ENCODE peak calls at places on chromosomes 6 and 20, in four cellular contexts. R is A549; P is thoracic aorta; N is CD8-positive, alpha-beta memory T cell. F is an unnamed sample.

GRCh38 chr20:3677733-3678132 is 4.1 kb downstream of the ADAM33 start:
- DNase-seq in R (no peak), P (no peak), N (no peak), F (peak; percentile 41)

GRCh38 chr6:34519971-34520644 is 36.0 kb downstream of the SPDEF start:
- DNase-seq in R (no peak), P (no peak), N (no peak), F (peak; percentile 2)

GRCh38 chr6:128491643-128492206 is 28.7 kb downstream of the PTPRK start:
- DNase-seq in R (no peak), P (no peak), N (no peak), F (no peak)

GRCh38 chr6:136873733-136874132 is 48.4 kb upstream of the SLC35D3 start:
- DNase-seq in R (no peak), P (no peak), N (no peak), F (no peak)

GRCh38 chr6:91291071-91291470 is 704.2 kb upstream of the MAP3K7 start:
- DNase-seq in R (no peak), P (no peak), N (no peak), F (no peak)

GRCh38 chr6:2412731-2413130 is 167.3 kb upstream of the GMDS start:
- DNase-seq in R (no peak), P (no peak), N (no peak), F (no peak)

GRCh38 chr6:158219229-158219628 is 51.1 kb downstream of the GTF2H5 start:
- DNase-seq in R (no peak), P (no peak), N (no peak), F (no peak)

GRCh38 chr20:57388953-57389694 is 2.1 kb upstream of the RBM38 start:
- DNase-seq in R (no peak), P (no peak), N (peak; percentile 48), F (peak; percentile 86)

GRCh38 chr20:62656205-62656918 is 14.1 kb downstream of the SLCO4A1 start:
- DNase-seq in R (no peak), P (no peak), N (no peak), F (no peak)

GRCh38 chr20:59006167-59006863 is 739 bp downstream of the CTSZ start:
- DNase-seq in R (no peak), P (no peak), N (no peak), F (no peak)

GRCh38 chr6:52356017-52356416 is 5.9 kb upstream of the PAQR8 start:
- DNase-seq in R (no peak), P (no peak), N (no peak), F (no peak)

GRCh38 chr20:53343433-53343832 is 250.2 kb downstream of the ZNF217 start:
- DNase-seq in R (no peak), P (no peak), N (no peak), F (no peak)

GRCh38 chr6:96809119-96809518 is 28.2 kb downstream of the GPR63 start:
- DNase-seq in R (no peak), P (no peak), N (no peak), F (no peak)

GRCh38 chr6:30743099-30744053 is 889 bp upstream of the FLOT1 start:
- DNase-seq in R (no peak), P (no peak), N (peak; percentile 27), F (no peak)

GRCh38 chr6:26322645-26323482 is 42.1 kb upstream of the BTN3A2 start:
- DNase-seq in R (no peak), P (no peak), N (peak; percentile 38), F (no peak)

GRCh38 chr6:31901415-31901952 is 402 bp downstream of the ZBTB12 start:
- DNase-seq in R (peak; percentile 31), P (no peak), N (peak; percentile 55), F (peak; percentile 69)

GRCh38 chr6:48626421-48626820 is 515.4 kb upstream of the PTCHD4 start:
- DNase-seq in R (no peak), P (no peak), N (no peak), F (no peak)

GRCh38 chr6:6243846-6244245 is 76.6 kb downstream of the F13A1 start:
- DNase-seq in R (no peak), P (no peak), N (no peak), F (no peak)

GRCh38 chr6:143233563-143234285 is 173.0 kb downstream of the AIG1 start:
- DNase-seq in R (no peak), P (no peak), N (no peak), F (no peak)

GRCh38 chr20:25158043-25158442 is 37.5 kb upstream of the ENTPD6 start:
- DNase-seq in R (no peak), P (no peak), N (no peak), F (no peak)

GRCh38 chr20:62931464-62931863 is 5.2 kb upstream of the DIDO1 start:
- DNase-seq in R (no peak), P (no peak), N (no peak), F (no peak)

GRCh38 chr20:63969851-63970713 is at the start of gene ZNF512B:
- DNase-seq in R (peak; percentile 67), P (no peak), N (peak; percentile 48), F (peak; percentile 73)

GRCh38 chr20:37651932-37652331 is 41.9 kb upstream of the CTNNBL1 start:
- DNase-seq in R (peak; percentile 18), P (no peak), N (no peak), F (peak; percentile 29)

GRCh38 chr6:52995913-52996685 is 1.0 kb upstream of the GSTA4 start:
- DNase-seq in R (peak; percentile 13), P (no peak), N (peak; percentile 6), F (peak; percentile 34)

GRCh38 chr6:15608406-15608805 is 54.4 kb downstream of the DTNBP1 start:
- DNase-seq in R (peak; percentile 68), P (no peak), N (no peak), F (no peak)

GRCh38 chr6:135321012-135321621 is 140.0 kb downstream of the MYB start:
- DNase-seq in R (no peak), P (no peak), N (no peak), F (no peak)

DNA sequence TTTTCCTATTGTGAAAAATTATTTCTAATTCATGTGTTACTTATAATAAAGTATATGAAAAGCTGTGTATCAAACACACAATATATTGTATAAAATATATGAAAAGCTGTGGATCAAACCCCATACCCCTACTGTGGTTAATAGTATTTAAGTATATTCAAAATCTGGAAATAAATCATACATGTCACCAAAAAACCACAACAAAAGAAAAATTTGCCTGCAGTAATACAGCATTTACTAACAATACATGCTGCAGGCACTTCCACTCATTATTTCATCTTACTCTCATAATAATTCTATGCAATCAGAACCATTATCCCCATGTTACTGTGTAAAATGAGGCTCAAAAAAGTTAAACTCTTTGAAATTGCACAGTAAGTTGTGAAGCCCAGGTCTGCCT is 61.9 kb downstream of the FAM217A start:
- DNase-seq in R (no peak), P (no peak), N (no peak), F (no peak)
- H3K4me3 ChIP-seq in R (peak overlapping the region; percentile 70), P (peak overlapping the region; percentile 84), N (peak overlapping the region; percentile 74), F (peak overlapping the region; percentile 80)

DNA sequence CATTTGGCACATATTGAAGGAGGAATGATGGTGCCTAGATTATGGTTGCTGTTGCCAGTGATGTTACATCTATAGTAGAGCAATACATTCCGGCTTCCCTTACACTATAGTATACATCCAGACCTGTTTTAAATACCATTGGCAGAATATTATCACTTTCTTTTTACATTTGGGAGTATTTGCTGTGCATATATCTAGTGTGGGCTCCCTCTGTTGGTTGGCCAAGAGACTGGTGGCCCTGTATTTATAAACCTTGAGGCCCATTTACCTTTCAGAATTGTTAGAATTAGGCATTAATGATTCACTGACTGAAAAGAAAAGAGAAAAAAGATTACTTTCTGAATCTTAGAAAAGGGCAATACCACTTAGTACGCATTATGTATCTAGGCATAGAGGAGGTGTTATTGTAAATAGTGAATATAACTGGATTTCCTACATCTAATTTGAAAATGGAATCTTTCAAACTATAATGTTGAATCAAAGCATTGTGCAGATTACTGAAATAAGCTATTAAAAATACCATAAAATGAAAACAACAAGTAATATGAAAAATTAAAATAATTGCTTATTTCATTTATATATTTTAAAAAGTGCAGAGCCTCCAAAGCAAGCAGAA is 628.8 kb upstream of the MAN1A1 start:
- DNase-seq in R (no peak), P (no peak), N (no peak), F (no peak)
- H3K27ac ChIP-seq in R (no peak overlapping the region), P (no peak overlapping the region), N (no peak overlapping the region), F (no peak overlapping the region)

GRCh38 chr6:70236304-70236703 is 66.6 kb downstream of the COL9A1 start:
- DNase-seq in R (no peak), P (no peak), N (no peak), F (no peak)

GRCh38 chr6:70241031-70241430 is 61.9 kb downstream of the COL9A1 start:
- DNase-seq in R (no peak), P (no peak), N (no peak), F (no peak)

GRCh38 chr6:70246118-70246517 is 56.8 kb downstream of the COL9A1 start:
- DNase-seq in R (no peak), P (no peak), N (no peak), F (no peak)

DNA sequence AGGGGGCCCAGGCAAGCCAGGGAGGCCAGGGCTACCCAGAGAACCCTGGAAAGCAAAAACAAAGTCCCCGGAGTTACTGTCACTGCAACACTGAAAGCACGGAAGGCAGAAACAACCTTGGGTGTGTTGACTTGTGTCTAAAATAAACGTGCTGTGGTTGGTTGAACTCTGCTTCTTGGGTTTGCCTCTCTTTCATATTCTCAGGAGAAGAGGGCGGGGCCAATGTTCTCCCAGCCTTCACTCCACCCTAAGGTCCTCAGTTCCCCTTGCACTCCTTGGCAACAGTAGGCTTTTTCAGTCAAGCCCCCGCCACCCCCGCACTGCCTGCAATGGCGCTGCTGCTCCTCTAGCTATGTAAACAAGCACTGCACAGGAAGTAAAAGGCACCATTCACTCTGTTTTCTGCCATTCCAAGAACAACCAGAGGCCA is 60.9 kb downstream of the COL9A1 start:
- DNase-seq in R (no peak), P (no peak), N (no peak), F (no peak)
- H3K4me3 ChIP-seq in R (no peak overlapping the region), P (no peak overlapping the region), N (no peak overlapping the region), F (no peak overlapping the region)

GRCh38 chr20:49752504-49752903 is 38.8 kb upstream of the B4GALT5 start:
- DNase-seq in R (no peak), P (no peak), N (no peak), F (no peak)
- H3K27ac ChIP-seq in R (no peak overlapping the region), P (no peak overlapping the region), N (no peak overlapping the region), F (no peak overlapping the region)

GRCh38 chr6:296151-297122 is 4.2 kb downstream of the DUSP22 start:
- DNase-seq in R (no peak), P (no peak), N (no peak), F (no peak)
- H3K4me3 ChIP-seq in R (no peak overlapping the region), P (peak overlapping the region; percentile 7), N (no peak overlapping the region), F (no peak overlapping the region)

DNA sequence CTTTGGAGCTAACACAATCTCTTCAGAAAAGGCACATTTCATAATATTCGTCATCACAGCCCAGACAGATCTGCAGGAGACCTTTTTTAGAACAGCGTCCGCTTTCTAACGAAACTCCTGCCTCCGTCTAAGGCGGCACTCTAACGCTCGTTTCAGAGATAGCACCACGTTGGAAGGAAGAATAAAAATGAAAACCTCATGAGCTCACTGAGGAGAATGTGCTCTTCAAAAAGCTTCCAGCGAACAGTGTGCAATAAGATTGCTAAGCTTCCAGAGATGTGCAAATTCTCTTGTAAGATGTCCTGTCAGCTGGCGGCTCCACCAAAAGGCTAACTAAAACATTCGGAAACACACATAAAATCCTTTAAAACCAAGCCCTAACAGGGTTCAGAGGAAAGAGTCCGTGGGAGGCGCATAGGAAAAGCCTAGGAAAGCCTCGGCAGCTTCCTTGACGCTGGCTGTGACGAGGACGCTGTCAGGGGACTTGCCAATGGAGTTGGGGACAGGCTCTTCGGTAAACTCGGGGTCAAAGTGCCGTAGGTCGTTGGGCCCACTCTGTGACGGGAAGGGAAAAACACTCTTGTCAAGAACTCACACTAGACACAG is 117.6 kb upstream of the SLC2A12 start:
- DNase-seq in R (no peak), P (no peak), N (no peak), F (no peak)
- H3K27ac ChIP-seq in R (no peak overlapping the region), P (peak overlapping the region; percentile 29), N (no peak overlapping the region), F (peak overlapping the region; percentile 99)